ENCODE peak calls at places on chromosomes 4 and X, in four cellular contexts. T is anterior cingulate cortex, A is HEK293T, Q is left colon. M is an unnamed sample.

GRCh38 chr4:105215609-105216313 is 69.1 kb downstream of the TET2 start:
- DNase-seq in T (no peak), A (no peak), Q (no peak), M (no peak)

GRCh38 chr4:2285665-2286381 is 23.9 kb upstream of the MXD4 start:
- DNase-seq in T (no peak), A (no peak), Q (peak; percentile 18), M (no peak)

GRCh38 chr4:114132830-114133229 is 153.4 kb upstream of the ARSJ start:
- DNase-seq in T (no peak), A (peak; percentile 20), Q (no peak), M (no peak)

GRCh38 chrX:54950730-54951375 is 30.2 kb downstream of the TRO start:
- DNase-seq in T (no peak), A (no peak), Q (no peak), M (no peak)

GRCh38 chr4:37002625-37003024 is 241.9 kb upstream of the NWD2 start:
- DNase-seq in T (no peak), A (no peak), Q (no peak), M (no peak)

GRCh38 chr4:124713213-124713592 is 671 bp upstream of the ANKRD50 start:
- DNase-seq in T (peak; percentile 81), A (peak; percentile 55), Q (peak; percentile 60), M (peak; percentile 62)

GRCh38 chr4:153532227-153532626 is 66.1 kb downstream of the TMEM131L start:
- DNase-seq in T (no peak), A (no peak), Q (no peak), M (no peak)

GRCh38 chr4:121898150-121898549 is 27.9 kb upstream of the BBS7 start:
- DNase-seq in T (no peak), A (no peak), Q (no peak), M (no peak)

GRCh38 chrX:142549923-142550322 is 344.8 kb upstream of the MAGEC2 start:
- DNase-seq in T (no peak), A (no peak), Q (no peak), M (no peak)

GRCh38 chrX:151828434-151829080 is 84.1 kb upstream of the MAGEA4 start:
- DNase-seq in T (no peak), A (no peak), Q (no peak), M (no peak)

GRCh38 chr4:129085472-129085871 is 7.9 kb downstream of the SCLT1 start:
- DNase-seq in T (no peak), A (no peak), Q (no peak), M (no peak)

GRCh38 chr4:142379277-142380051 is 466.6 kb downstream of the INPP4B start:
- DNase-seq in T (no peak), A (no peak), Q (no peak), M (no peak)

GRCh38 chrX:40008841-40009461 is 88.8 kb downstream of the BCOR start:
- DNase-seq in T (no peak), A (no peak), Q (peak; percentile 41), M (peak; percentile 59)

GRCh38 chr4:161376275-161376674 is 787.5 kb downstream of the FSTL5 start:
- DNase-seq in T (no peak), A (no peak), Q (no peak), M (no peak)

GRCh38 chr4:40718571-40718970 is 31.2 kb upstream of the NSUN7 start:
- DNase-seq in T (no peak), A (no peak), Q (peak; percentile 86), M (no peak)

GRCh38 chr4:183099537-183100297 is 660 bp downstream of the WWC2 start:
- DNase-seq in T (no peak), A (peak; percentile 19), Q (peak; percentile 33), M (peak; percentile 56)

GRCh38 chr4:155442267-155443105 is 65.7 kb upstream of the MAP9 start:
- DNase-seq in T (peak; percentile 74), A (peak; percentile 72), Q (peak; percentile 39), M (peak; percentile 75)

GRCh38 chr4:827209-828081 is 1.5 kb upstream of the CPLX1 start:
- DNase-seq in T (no peak), A (no peak), Q (peak; percentile 19), M (no peak)

GRCh38 chr4:125369098-125369497 is 54.3 kb downstream of the FAT4 start:
- DNase-seq in T (no peak), A (no peak), Q (no peak), M (no peak)

GRCh38 chrX:120366794-120367193 is 4.9 kb downstream of the ATP1B4 start:
- DNase-seq in T (no peak), A (no peak), Q (no peak), M (no peak)

GRCh38 chr4:25941441-25941840 is 27.4 kb downstream of the SMIM20 start:
- DNase-seq in T (no peak), A (no peak), Q (no peak), M (no peak)

GRCh38 chr4:47374477-47374876 is 89.0 kb downstream of the COMMD8 start:
- DNase-seq in T (no peak), A (no peak), Q (no peak), M (no peak)

M was measured in adrenal gland.